ENCODE peak calls at places on chromosomes 16 and 17, in six cellular contexts. One of them, this sample, is unnamed.

GRCh38 chr16:62939687-62940086 is 903.4 kb upstream of the CDH8 start:
- DNase-seq in H9: no peak
- DNase-seq in fibroblast of the aortic adventitia: no peak
- DNase-seq in MCF 10A: no peak
- DNase-seq in GM13976: no peak
- DNase-seq in lung: no peak
- DNase-seq in this sample: no peak

GRCh38 chr16:85033153-85033552 is 5.6 kb downstream of the KIAA0513 start:
- DNase-seq in lung: no peak
- DNase-seq in H9: peak
- DNase-seq in fibroblast of the aortic adventitia: no peak
- DNase-seq in MCF 10A: no peak
- DNase-seq in GM13976: no peak
- DNase-seq in this sample: no peak

GRCh38 chr17:79950711-79951110 is 85.0 kb downstream of the TBC1D16 start:
- DNase-seq in fibroblast of the aortic adventitia: no peak
- DNase-seq in lung: no peak
- DNase-seq in GM13976: no peak
- DNase-seq in H9: peak
- DNase-seq in MCF 10A: no peak
- DNase-seq in this sample: no peak

GRCh38 chr16:85330694-85331188 is 218.5 kb upstream of the CIBAR2 start:
- DNase-seq in H9: peak
- DNase-seq in MCF 10A: peak
- DNase-seq in GM13976: peak
- DNase-seq in lung: no peak
- DNase-seq in fibroblast of the aortic adventitia: peak
- DNase-seq in this sample: peak

GRCh38 chr17:41647038-41647813 is 22.9 kb upstream of the KRT17 start:
- DNase-seq in MCF 10A: no peak
- DNase-seq in GM13976: no peak
- DNase-seq in H9: no peak
- DNase-seq in fibroblast of the aortic adventitia: no peak
- DNase-seq in lung: no peak
- DNase-seq in this sample: no peak

GRCh38 chr17:82933911-82934310 is 94.1 kb upstream of the ZNF750 start:
- DNase-seq in fibroblast of the aortic adventitia: no peak
- DNase-seq in H9: no peak
- DNase-seq in MCF 10A: no peak
- DNase-seq in lung: no peak
- DNase-seq in GM13976: no peak
- DNase-seq in this sample: no peak

GRCh38 chr17:78241277-78242023 is 10.0 kb downstream of the TMEM235 start:
- DNase-seq in fibroblast of the aortic adventitia: peak
- DNase-seq in lung: no peak
- DNase-seq in MCF 10A: peak
- DNase-seq in GM13976: peak
- DNase-seq in H9: peak
- DNase-seq in this sample: no peak

GRCh38 chr17:43974541-43975315 is 21.0 kb upstream of the PYY start:
- DNase-seq in lung: no peak
- DNase-seq in MCF 10A: no peak
- DNase-seq in H9: no peak
- DNase-seq in GM13976: no peak
- DNase-seq in fibroblast of the aortic adventitia: no peak
- DNase-seq in this sample: no peak

GRCh38 chr16:23694707-23695373 is 16.2 kb downstream of the PLK1 start:
- DNase-seq in H9: peak
- DNase-seq in lung: no peak
- DNase-seq in fibroblast of the aortic adventitia: peak
- DNase-seq in GM13976: peak
- DNase-seq in MCF 10A: no peak
- DNase-seq in this sample: no peak

GRCh38 chr17:37791434-37791833 is 46.6 kb upstream of the HNF1B start:
- DNase-seq in H9: peak
- DNase-seq in MCF 10A: peak
- DNase-seq in fibroblast of the aortic adventitia: peak
- DNase-seq in GM13976: peak
- DNase-seq in lung: no peak
- DNase-seq in this sample: peak

GRCh38 chr17:45091778-45092425 is 30.8 kb downstream of the NMT1 start:
- DNase-seq in lung: no peak
- DNase-seq in fibroblast of the aortic adventitia: no peak
- DNase-seq in GM13976: no peak
- DNase-seq in H9: no peak
- DNase-seq in MCF 10A: no peak
- DNase-seq in this sample: no peak

GRCh38 chr17:7237761-7238417 is 1.4 kb downstream of the PHF23 start:
- DNase-seq in fibroblast of the aortic adventitia: peak
- DNase-seq in MCF 10A: peak
- DNase-seq in lung: peak
- DNase-seq in H9: peak
- DNase-seq in GM13976: peak
- DNase-seq in this sample: peak

GRCh38 chr17:47760409-47761140 is 27.5 kb downstream of the TBX21 start:
- DNase-seq in H9: no peak
- DNase-seq in fibroblast of the aortic adventitia: no peak
- DNase-seq in GM13976: no peak
- DNase-seq in lung: no peak
- DNase-seq in MCF 10A: no peak
- DNase-seq in this sample: no peak

GRCh38 chr16:83005653-83006160 is 378.9 kb downstream of the CDH13 start:
- DNase-seq in lung: no peak
- DNase-seq in H9: no peak
- DNase-seq in fibroblast of the aortic adventitia: peak
- DNase-seq in GM13976: no peak
- DNase-seq in MCF 10A: no peak
- DNase-seq in this sample: no peak

GRCh38 chr16:106623-107324 is 28.7 kb downstream of the MPG start:
- DNase-seq in MCF 10A: peak
- DNase-seq in GM13976: peak
- DNase-seq in lung: peak
- DNase-seq in H9: peak
- DNase-seq in fibroblast of the aortic adventitia: peak
- DNase-seq in this sample: peak

GRCh38 chr16:2404099-2404498 is 25.1 kb upstream of the CCNF start:
- DNase-seq in fibroblast of the aortic adventitia: no peak
- DNase-seq in lung: no peak
- DNase-seq in GM13976: no peak
- DNase-seq in H9: no peak
- DNase-seq in MCF 10A: no peak
- DNase-seq in this sample: no peak

GRCh38 chr17:49214665-49215360 is 4.3 kb downstream of the ABI3 start:
- DNase-seq in lung: no peak
- DNase-seq in MCF 10A: peak
- DNase-seq in fibroblast of the aortic adventitia: no peak
- DNase-seq in GM13976: no peak
- DNase-seq in H9: no peak
- DNase-seq in this sample: peak

GRCh38 chr17:49230636-49231562 is at the start of gene PHOSPHO1:
- DNase-seq in fibroblast of the aortic adventitia: peak
- DNase-seq in MCF 10A: peak
- DNase-seq in H9: peak
- DNase-seq in GM13976: peak
- DNase-seq in lung: peak
- DNase-seq in this sample: peak

GRCh38 chr16:86664518-86665318 is 86.4 kb downstream of the FOXL1 start:
- DNase-seq in fibroblast of the aortic adventitia: peak
- DNase-seq in H9: no peak
- DNase-seq in lung: no peak
- DNase-seq in MCF 10A: peak
- DNase-seq in GM13976: no peak
- DNase-seq in this sample: peak

GRCh38 chr17:42494673-42495072 is 36.0 kb downstream of the ATP6V0A1 start:
- DNase-seq in fibroblast of the aortic adventitia: no peak
- DNase-seq in GM13976: no peak
- DNase-seq in H9: no peak
- DNase-seq in MCF 10A: no peak
- DNase-seq in lung: no peak
- DNase-seq in this sample: no peak

GRCh38 chr17:73551756-73552155 is 92.5 kb downstream of the SDK2 start:
- DNase-seq in MCF 10A: no peak
- DNase-seq in lung: no peak
- DNase-seq in GM13976: no peak
- DNase-seq in H9: peak
- DNase-seq in fibroblast of the aortic adventitia: no peak
- DNase-seq in this sample: no peak

GRCh38 chr16:2486645-2487516 is 12.0 kb downstream of the TBC1D24 start:
- DNase-seq in H9: no peak
- DNase-seq in GM13976: peak
- DNase-seq in MCF 10A: no peak
- DNase-seq in lung: peak
- DNase-seq in fibroblast of the aortic adventitia: no peak
- DNase-seq in this sample: no peak

GRCh38 chr17:2212328-2212981 is 91.1 kb downstream of the SMG6 start:
- DNase-seq in GM13976: no peak
- DNase-seq in MCF 10A: no peak
- DNase-seq in H9: no peak
- DNase-seq in fibroblast of the aortic adventitia: peak
- DNase-seq in lung: no peak
- DNase-seq in this sample: peak

GRCh38 chr16:55542459-55543082 is 23.9 kb upstream of the CAPNS2 start:
- DNase-seq in lung: no peak
- DNase-seq in MCF 10A: peak
- DNase-seq in fibroblast of the aortic adventitia: peak
- DNase-seq in GM13976: no peak
- DNase-seq in H9: no peak
- DNase-seq in this sample: no peak

DNA sequence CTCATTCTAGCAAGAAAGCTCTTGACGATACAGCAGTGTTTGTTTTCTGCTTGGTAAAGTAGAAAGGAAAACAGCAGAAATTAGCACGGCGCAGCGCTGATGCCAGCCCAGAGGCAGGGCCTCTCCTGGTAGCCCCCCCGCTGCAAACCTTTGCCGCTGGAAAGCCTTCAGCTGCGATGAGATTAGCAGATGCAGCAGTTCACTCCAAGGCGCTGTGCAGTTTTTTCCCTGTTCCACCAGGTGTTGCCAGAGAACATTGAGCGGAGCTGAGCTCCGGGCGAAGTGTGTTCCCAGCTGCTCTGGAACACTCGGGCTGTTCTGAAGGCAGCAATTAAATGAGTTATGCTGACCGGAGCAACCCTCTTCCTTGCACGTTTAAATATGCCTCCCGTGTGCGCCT is 72.5 kb downstream of the RBFOX1 start:
- DNase-seq in lung: peak
- DNase-seq in H9: peak
- DNase-seq in GM13976: no peak
- DNase-seq in MCF 10A: no peak
- DNase-seq in fibroblast of the aortic adventitia: no peak
- DNase-seq in this sample: no peak
- TF ChIP-seq CTCF in lung: no peak
- TF ChIP-seq CTCF in H9: peak
- TF ChIP-seq CTCF in GM13976: no peak
- TF ChIP-seq CTCF in MCF 10A: no peak
- TF ChIP-seq CTCF in fibroblast of the aortic adventitia: no peak
- TF ChIP-seq CTCF in this sample: no peak

GRCh38 chr16:57664662-57665025 is 3.5 kb upstream of the ADGRG3 start:
- DNase-seq in H9: no peak
- DNase-seq in lung: no peak
- DNase-seq in GM13976: no peak
- DNase-seq in MCF 10A: no peak
- DNase-seq in fibroblast of the aortic adventitia: no peak
- DNase-seq in this sample: no peak

GRCh38 chr16:57663436-57663835 is 4.7 kb upstream of the ADGRG3 start:
- DNase-seq in H9: no peak
- DNase-seq in MCF 10A: no peak
- DNase-seq in lung: no peak
- DNase-seq in fibroblast of the aortic adventitia: no peak
- DNase-seq in GM13976: no peak
- DNase-seq in this sample: no peak

GRCh38 chr16:57661936-57662906 is 5.9 kb upstream of the ADGRG3 start:
- DNase-seq in fibroblast of the aortic adventitia: no peak
- DNase-seq in GM13976: no peak
- DNase-seq in H9: no peak
- DNase-seq in MCF 10A: no peak
- DNase-seq in lung: no peak
- DNase-seq in this sample: no peak

GRCh38 chr16:57665541-57665940 is 2.6 kb upstream of the ADGRG3 start:
- DNase-seq in fibroblast of the aortic adventitia: no peak
- DNase-seq in lung: no peak
- DNase-seq in GM13976: no peak
- DNase-seq in MCF 10A: no peak
- DNase-seq in H9: no peak
- DNase-seq in this sample: no peak

GRCh38 chr16:57663917-57664661 is 4.0 kb upstream of the ADGRG3 start:
- DNase-seq in fibroblast of the aortic adventitia: no peak
- DNase-seq in lung: no peak
- DNase-seq in H9: no peak
- DNase-seq in GM13976: no peak
- DNase-seq in MCF 10A: no peak
- DNase-seq in this sample: no peak
- TF ChIP-seq CTCF in fibroblast of the aortic adventitia: no peak
- TF ChIP-seq CTCF in lung: no peak
- TF ChIP-seq CTCF in H9: peak
- TF ChIP-seq CTCF in GM13976: no peak
- TF ChIP-seq CTCF in MCF 10A: no peak
- TF ChIP-seq CTCF in this sample: no peak

DNA sequence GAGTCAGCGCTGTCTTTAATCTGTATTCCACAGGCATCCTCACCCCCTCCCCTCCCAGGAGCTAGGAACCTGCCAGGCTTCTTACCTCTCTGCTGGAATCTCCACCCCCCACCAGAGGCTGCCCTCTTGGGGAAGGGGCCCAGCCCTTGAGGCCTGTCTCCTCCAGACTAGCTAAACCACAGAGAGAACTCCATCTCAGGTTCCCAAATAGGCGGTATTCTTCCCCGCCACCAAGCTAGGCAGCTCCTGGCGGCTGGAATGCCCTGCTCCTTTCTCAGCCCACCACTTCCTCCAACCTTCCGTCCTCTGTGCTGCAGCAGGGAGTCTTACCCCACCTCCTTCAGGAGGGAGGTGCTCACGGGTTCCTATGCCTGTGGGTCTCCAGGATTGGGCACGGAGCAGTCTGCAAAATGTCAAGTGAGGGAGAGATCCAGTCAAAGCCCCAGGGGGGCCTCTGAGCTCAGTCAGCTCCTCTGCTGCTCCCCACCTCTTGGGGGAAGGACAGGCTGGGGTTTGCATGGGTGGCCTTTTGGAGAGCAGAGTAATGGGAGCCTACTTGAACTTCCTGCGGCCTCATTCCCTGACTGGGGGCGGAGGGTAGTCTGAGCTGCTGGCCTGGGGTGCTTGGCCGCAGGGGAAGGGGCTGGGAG is 55.7 kb downstream of the SREBF1 start:
- DNase-seq in MCF 10A: no peak
- DNase-seq in GM13976: no peak
- DNase-seq in lung: no peak
- DNase-seq in fibroblast of the aortic adventitia: peak
- DNase-seq in H9: peak
- DNase-seq in this sample: peak
- TF ChIP-seq CTCF in MCF 10A: no peak
- TF ChIP-seq CTCF in GM13976: no peak
- TF ChIP-seq CTCF in lung: no peak
- TF ChIP-seq CTCF in fibroblast of the aortic adventitia: peak
- TF ChIP-seq CTCF in H9: peak
- TF ChIP-seq CTCF in this sample: no peak

DNA sequence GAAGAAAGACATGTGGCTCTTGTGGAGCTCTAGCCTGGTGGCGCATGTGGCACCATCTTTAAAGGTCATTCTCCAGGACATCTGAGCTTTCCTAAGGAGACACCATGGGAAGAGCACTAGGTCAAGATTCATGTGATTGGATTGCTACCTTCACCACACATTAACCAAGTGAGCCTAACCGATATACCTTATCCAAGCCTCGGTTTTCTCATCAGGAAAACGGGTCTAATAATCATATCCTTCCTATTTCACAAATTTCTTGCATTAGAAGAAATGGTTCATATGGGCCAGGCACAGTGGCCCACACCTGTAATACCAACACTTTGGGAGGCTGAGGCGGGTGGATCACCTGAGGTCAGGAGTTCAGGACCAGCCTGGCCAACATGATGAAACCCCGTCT is 58.3 kb downstream of the TMEM186 start:
- DNase-seq in MCF 10A: no peak
- DNase-seq in H9: no peak
- DNase-seq in lung: no peak
- DNase-seq in fibroblast of the aortic adventitia: no peak
- DNase-seq in GM13976: no peak
- DNase-seq in this sample: no peak
- TF ChIP-seq CTCF in MCF 10A: no peak
- TF ChIP-seq CTCF in H9: no peak
- TF ChIP-seq CTCF in lung: no peak
- TF ChIP-seq CTCF in fibroblast of the aortic adventitia: no peak
- TF ChIP-seq CTCF in GM13976: no peak
- TF ChIP-seq CTCF in this sample: no peak

This sample was measured in Calu3.